ENCODE peak calls at places on chromosomes 1 and 21, in four cellular contexts. M is spleen, R is DND-41, X is heart right ventricle. F is an unnamed sample.

GRCh38 chr21:38982096-38982495 is 176.4 kb downstream of the ETS2 start:
- DNase-seq in M (no peak), R (no peak), X (no peak), F (no peak)

GRCh38 chr1:204921855-204922516 is 51.3 kb downstream of the NFASC start:
- DNase-seq in M (no peak), R (no peak), X (no peak), F (no peak)

GRCh38 chr1:146029097-146029496 is 7.6 kb upstream of the HJV start:
- DNase-seq in M (no peak), R (no peak), X (no peak), F (no peak)

GRCh38 chr1:162916821-162917613 is 56.0 kb upstream of the CCDC190 start:
- DNase-seq in M (no peak), R (no peak), X (no peak), F (no peak)

GRCh38 chr1:37865348-37866119 is 6.1 kb upstream of the MTF1 start:
- DNase-seq in M (no peak), R (no peak), X (no peak), F (no peak)

GRCh38 chr1:201693019-201693372 is 136.0 kb upstream of the IPO9 start:
- DNase-seq in M (no peak), R (no peak), X (no peak), F (no peak)

GRCh38 chr1:245166471-245166885 is 11.7 kb downstream of the KIF26B start:
- DNase-seq in M (no peak), R (no peak), X (no peak), F (no peak)

GRCh38 chr1:14970115-14970798 is 183.3 kb upstream of the TMEM51 start:
- DNase-seq in M (no peak), R (peak), X (peak), F (peak)

GRCh38 chr1:43059640-43060574 is 101.2 kb upstream of the SLC2A1 start:
- DNase-seq in M (no peak), R (no peak), X (no peak), F (peak)

GRCh38 chr1:101993703-101994102 is 3.0 kb downstream of the OLFM3 start:
- DNase-seq in M (no peak), R (no peak), X (no peak), F (peak)

GRCh38 chr1:17557986-17558385 is 18.5 kb downstream of the ARHGEF10L start:
- DNase-seq in M (no peak), R (no peak), X (no peak), F (no peak)

GRCh38 chr1:232538943-232539302 is 91.0 kb downstream of the SIPA1L2 start:
- DNase-seq in M (no peak), R (no peak), X (no peak), F (no peak)

GRCh38 chr1:167454929-167455785 is 63.2 kb downstream of the CD247 start:
- DNase-seq in M (peak), R (peak), X (peak), F (peak)

GRCh38 chr1:233197940-233198339 is 97.6 kb downstream of the PCNX2 start:
- DNase-seq in M (no peak), R (no peak), X (no peak), F (no peak)

GRCh38 chr1:54549181-54549924 is 1.3 kb downstream of the ACOT11 start:
- DNase-seq in M (no peak), R (no peak), X (no peak), F (no peak)

GRCh38 chr21:37855568-37856391 is 60.5 kb downstream of the KCNJ6 start:
- DNase-seq in M (no peak), R (no peak), X (no peak), F (no peak)

GRCh38 chr1:220879509-220880366 is 495 bp downstream of the HLX start:
- DNase-seq in M (peak), R (no peak), X (peak), F (no peak)

GRCh38 chr1:85992756-85993155 is 163.8 kb downstream of the COL24A1 start:
- DNase-seq in M (no peak), R (no peak), X (no peak), F (no peak)
- H3K4me3 ChIP-seq in M (no peak), R (no peak), X (peak), F (no peak)

DNA sequence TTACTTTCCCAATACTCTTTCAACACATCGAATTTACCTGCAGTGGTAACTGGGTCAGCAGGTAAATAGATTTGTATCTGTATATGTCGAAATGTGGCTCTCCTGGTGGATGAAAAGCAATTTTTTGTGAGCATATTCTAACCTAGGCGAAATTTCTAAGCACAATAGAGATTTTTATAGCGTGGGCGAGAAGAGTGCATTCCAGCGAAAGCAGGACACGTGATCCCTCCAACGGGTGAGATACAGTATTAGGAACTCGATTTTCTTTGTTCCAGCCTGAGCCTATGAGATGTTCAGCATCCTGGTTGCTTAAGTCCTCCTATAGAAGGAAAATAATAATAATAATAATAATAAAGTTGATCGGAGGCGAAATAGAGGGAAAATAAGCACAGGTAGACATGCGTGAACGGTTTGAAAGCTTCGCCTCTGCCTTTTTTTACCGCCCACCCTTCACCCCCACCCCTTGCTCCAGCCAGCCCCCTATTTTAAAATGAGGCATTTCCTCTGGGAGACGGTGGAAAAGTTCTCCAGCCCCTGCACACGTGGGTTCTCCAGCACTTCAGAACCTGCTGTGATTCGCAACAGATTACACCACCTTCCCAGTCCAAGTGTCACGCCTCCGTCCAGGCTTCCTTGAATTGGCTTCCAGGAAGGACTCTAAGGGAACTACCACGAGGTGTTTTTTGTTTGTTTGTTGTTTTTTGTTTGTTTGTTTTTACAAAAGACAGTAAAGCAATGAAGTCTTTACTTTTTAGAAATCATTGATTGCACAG is 2.4 kb downstream of the LRRC7 start:
- DNase-seq in M (no peak), R (no peak), X (no peak), F (no peak)
- H3K4me3 ChIP-seq in M (no peak), R (no peak), X (no peak), F (no peak)

GRCh38 chr1:156428772-156429288 is 59.8 kb downstream of the RHBG start:
- DNase-seq in M (no peak), R (no peak), X (no peak), F (no peak)

GRCh38 chr1:156430305-156430704 is 61.3 kb downstream of the RHBG start:
- DNase-seq in M (no peak), R (no peak), X (no peak), F (no peak)

GRCh38 chr1:156430809-156431208 is 61.8 kb downstream of the RHBG start:
- DNase-seq in M (no peak), R (no peak), X (no peak), F (no peak)

GRCh38 chr1:156427858-156428257 is 58.8 kb downstream of the RHBG start:
- DNase-seq in M (no peak), R (no peak), X (no peak), F (no peak)

DNA sequence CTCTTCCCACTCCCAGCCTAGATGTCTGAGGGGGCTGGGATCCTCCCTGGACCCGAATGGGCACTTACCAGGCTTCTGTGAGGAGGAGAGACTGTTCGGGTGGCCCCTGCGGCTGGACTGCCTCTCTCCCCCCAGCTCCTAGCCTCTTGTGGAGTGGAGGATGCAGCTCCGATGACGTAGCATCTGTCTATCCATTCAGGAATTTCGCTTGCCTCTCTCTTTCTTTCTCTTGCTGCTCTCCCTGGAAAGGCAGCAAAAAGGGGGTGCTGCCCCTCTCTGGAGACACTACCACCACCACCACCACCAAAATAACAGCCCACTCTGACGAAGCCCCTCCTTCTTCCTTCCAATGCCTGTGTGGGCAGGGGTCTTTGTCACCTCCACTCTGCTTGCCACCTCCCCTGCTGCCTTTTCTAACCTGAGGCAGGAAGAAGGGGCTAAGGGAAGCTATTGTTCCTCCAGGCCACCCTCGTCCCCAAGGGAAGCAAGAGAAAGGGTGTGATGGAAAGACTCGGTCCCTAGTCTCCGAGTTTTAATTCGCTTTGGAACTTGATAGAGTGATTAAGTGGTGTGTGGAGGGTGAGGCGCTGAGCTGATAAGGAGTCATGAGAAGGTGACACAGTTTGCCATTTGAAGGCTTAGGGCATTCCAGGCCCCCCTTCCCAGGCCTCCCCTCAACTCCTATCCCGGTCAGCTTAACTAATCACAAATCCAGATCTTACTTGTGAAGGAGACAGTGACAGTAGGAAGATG is 60.5 kb downstream of the RHBG start:
- DNase-seq in M (no peak), R (no peak), X (no peak), F (no peak)
- H3K4me3 ChIP-seq in M (no peak), R (no peak), X (no peak), F (no peak)

GRCh38 chr21:41762753-41763152 is 4.1 kb downstream of the RIPK4 start:
- DNase-seq in M (no peak), R (no peak), X (no peak), F (no peak)
- H3K4me3 ChIP-seq in M (no peak), R (no peak), X (no peak), F (no peak)

DNA sequence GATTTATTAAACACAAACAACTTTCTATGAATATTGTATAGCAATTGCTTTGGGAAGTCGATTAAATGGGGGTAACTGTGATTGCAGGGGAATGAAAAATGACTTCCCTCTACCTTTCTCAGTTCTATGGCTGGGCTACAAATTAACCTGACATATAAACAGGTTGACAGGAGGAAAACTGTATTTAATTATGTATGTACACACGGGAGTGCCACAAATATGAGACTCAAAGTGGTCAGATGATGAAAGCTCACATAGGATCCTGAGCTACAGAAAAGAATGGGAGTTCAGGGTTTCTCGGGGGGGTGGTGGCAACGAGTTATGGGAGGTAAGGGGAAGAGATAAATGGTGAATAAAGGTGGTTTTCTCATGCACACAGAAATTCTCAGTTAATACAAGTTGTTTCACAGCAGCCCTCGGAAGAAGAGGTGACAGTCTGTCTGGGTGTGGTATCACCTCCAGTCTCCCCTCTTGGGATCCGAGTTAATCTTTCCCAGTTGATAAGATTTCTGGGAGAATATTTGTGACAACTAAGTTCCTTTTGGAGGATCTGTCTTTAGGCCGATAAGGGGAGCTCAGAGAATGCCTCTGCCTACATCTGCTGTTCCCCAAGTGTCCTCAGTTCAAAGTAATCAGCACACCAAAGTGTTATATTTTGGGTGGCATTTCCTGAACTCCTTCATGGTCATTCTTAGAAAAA is 26.3 kb downstream of the GADD45A start:
- DNase-seq in M (no peak), R (no peak), X (no peak), F (no peak)
- H3K4me3 ChIP-seq in M (no peak), R (no peak), X (no peak), F (no peak)

DNA sequence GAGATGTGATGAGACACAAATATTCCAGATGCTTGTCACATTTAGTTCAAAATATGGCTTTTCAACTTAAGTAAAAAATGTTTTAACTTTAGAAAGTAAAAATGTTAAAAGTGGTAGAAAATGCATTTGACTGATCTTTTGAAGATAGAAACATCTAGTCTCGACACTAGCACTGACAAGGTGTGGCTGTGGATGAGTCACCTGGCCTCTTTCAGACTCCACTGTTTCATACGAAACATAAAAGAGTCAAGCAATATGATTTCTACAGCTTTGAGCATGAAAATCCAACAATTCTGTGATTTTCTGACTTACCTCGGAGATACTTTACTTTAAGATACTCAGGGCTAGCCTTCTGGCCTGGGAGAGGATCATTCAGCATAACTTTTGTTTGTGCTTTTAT is 47.7 kb downstream of the TTC13 start:
- DNase-seq in M (no peak), R (no peak), X (no peak), F (no peak)
- H3K4me3 ChIP-seq in M (no peak), R (no peak), X (no peak), F (no peak)

DNA sequence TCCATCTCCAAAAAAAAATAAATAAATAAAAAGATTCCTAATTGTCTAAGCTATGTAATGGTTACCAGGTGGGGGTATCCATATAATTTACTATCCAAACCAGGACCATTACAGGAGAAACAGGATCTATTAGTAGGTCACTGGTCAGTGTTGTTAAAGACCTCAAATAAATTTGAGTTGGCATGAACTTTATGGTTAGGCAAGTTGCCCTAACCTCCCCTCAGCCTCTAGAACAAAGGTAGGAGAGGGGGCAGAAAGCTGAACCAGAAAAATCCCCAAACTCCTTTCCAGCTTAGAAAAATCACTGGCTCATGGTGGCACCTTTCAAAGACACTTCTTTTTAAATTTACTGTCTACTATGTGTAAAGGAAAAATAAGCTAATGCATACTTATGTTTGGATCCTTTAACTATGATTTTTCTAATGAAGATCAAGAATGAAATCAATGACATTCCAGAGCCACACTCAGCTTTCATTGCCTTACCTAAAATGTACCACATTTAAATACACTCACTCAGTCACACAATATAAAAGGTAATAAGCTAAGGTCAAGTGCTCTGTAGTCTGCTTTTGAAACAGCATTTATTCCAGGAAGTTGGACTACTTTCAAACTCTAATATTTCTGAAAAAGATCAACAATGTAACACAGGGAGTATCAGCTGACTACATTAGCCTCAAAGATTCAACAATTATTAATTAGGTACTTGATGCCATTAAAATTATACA is 13.8 kb downstream of the EIF4G3 start:
- DNase-seq in M (no peak), R (no peak), X (no peak), F (no peak)
- H3K4me3 ChIP-seq in M (no peak), R (no peak), X (no peak), F (no peak)